ENCODE peak calls at places on chromosomes 7 and 10, in six cellular contexts. One of them, this sample, is unnamed.

GRCh38 chr10:70267161-70267933 is 16.5 kb downstream of the NPFFR1 start:
- DNase-seq in head of caudate nucleus: no peak
- DNase-seq in left cardiac atrium: no peak
- DNase-seq in non-pigmented ciliary epithelial cell: peak; percentile 85
- DNase-seq in activated T-cell treated with anti-CD3 and anti-CD28 coated beads for 1 hour: no peak
- DNase-seq in AG04450: peak; percentile 95
- DNase-seq in this sample: no peak

GRCh38 chr7:20959281-20959680 is 172.6 kb upstream of the SP8 start:
- DNase-seq in head of caudate nucleus: no peak
- DNase-seq in left cardiac atrium: no peak
- DNase-seq in non-pigmented ciliary epithelial cell: no peak
- DNase-seq in activated T-cell treated with anti-CD3 and anti-CD28 coated beads for 1 hour: no peak
- DNase-seq in AG04450: no peak
- DNase-seq in this sample: no peak

GRCh38 chr10:110708776-110709443 is 64.8 kb downstream of the RBM20 start:
- DNase-seq in head of caudate nucleus: no peak
- DNase-seq in left cardiac atrium: no peak
- DNase-seq in non-pigmented ciliary epithelial cell: no peak
- DNase-seq in activated T-cell treated with anti-CD3 and anti-CD28 coated beads for 1 hour: no peak
- DNase-seq in AG04450: no peak
- DNase-seq in this sample: no peak

GRCh38 chr10:133261726-133262325 is 14.8 kb downstream of the ADAM8 start:
- DNase-seq in head of caudate nucleus: peak; percentile 90
- DNase-seq in left cardiac atrium: peak; percentile 93
- DNase-seq in non-pigmented ciliary epithelial cell: no peak
- DNase-seq in activated T-cell treated with anti-CD3 and anti-CD28 coated beads for 1 hour: peak; percentile 76
- DNase-seq in AG04450: no peak
- DNase-seq in this sample: peak; percentile 66

GRCh38 chr10:114543456-114543855 is 114.6 kb downstream of the ABLIM1 start:
- DNase-seq in head of caudate nucleus: no peak
- DNase-seq in left cardiac atrium: no peak
- DNase-seq in non-pigmented ciliary epithelial cell: no peak
- DNase-seq in activated T-cell treated with anti-CD3 and anti-CD28 coated beads for 1 hour: no peak
- DNase-seq in AG04450: no peak
- DNase-seq in this sample: no peak

GRCh38 chr10:132541129-132541528 is 3.5 kb downstream of the INPP5A start:
- DNase-seq in head of caudate nucleus: no peak
- DNase-seq in left cardiac atrium: no peak
- DNase-seq in non-pigmented ciliary epithelial cell: no peak
- DNase-seq in activated T-cell treated with anti-CD3 and anti-CD28 coated beads for 1 hour: no peak
- DNase-seq in AG04450: no peak
- DNase-seq in this sample: no peak

GRCh38 chr7:36795451-36796021 is 71.2 kb upstream of the AOAH start:
- DNase-seq in head of caudate nucleus: no peak
- DNase-seq in left cardiac atrium: no peak
- DNase-seq in non-pigmented ciliary epithelial cell: no peak
- DNase-seq in activated T-cell treated with anti-CD3 and anti-CD28 coated beads for 1 hour: no peak
- DNase-seq in AG04450: no peak
- DNase-seq in this sample: no peak

GRCh38 chr7:106947244-106947728 is 82.2 kb downstream of the PIK3CG start:
- DNase-seq in head of caudate nucleus: peak; percentile 66
- DNase-seq in left cardiac atrium: peak; percentile 40
- DNase-seq in non-pigmented ciliary epithelial cell: peak; percentile 43
- DNase-seq in activated T-cell treated with anti-CD3 and anti-CD28 coated beads for 1 hour: no peak
- DNase-seq in AG04450: peak; percentile 69
- DNase-seq in this sample: peak; percentile 38

This sample was measured in hypothalamus.